ENCODE peak calls at places on chromosomes 1 and 21, in four cellular contexts. E, O, L and W are unnamed samples.

GRCh38 chr1:89724369-89725015 is 91.6 kb downstream of the LRRC8C start:
- DNase-seq in L (peak; percentile 68), O (peak; percentile 62), E (no peak), W (no peak)

GRCh38 chr1:107255469-107255868 is 114.6 kb downstream of the NTNG1 start:
- DNase-seq in O (no peak), E (no peak), L (no peak), W (no peak)

GRCh38 chr1:11568687-11569086 is 85.5 kb downstream of the FBXO2 start:
- DNase-seq in O (peak; percentile 56), L (no peak), E (no peak), W (no peak)

GRCh38 chr1:65002508-65003315 is 36.4 kb upstream of the JAK1 start:
- DNase-seq in L (peak; percentile 52), O (peak; percentile 79), E (peak; percentile 98), W (no peak)

GRCh38 chr21:34707876-34708325 is 39.1 kb downstream of the CLIC6 start:
- DNase-seq in E (peak; percentile 27), O (no peak), L (peak; percentile 90), W (peak; percentile 81)

GRCh38 chr1:223142795-223143759 is at the start of gene TLR5:
- DNase-seq in E (peak; percentile 93), L (peak; percentile 68), O (peak; percentile 71), W (peak; percentile 76)

GRCh38 chr1:238196516-238196915 is 305.8 kb upstream of the ZP4 start:
- DNase-seq in O (peak; percentile 56), L (no peak), E (no peak), W (no peak)

GRCh38 chr1:34372891-34373290 is 196.2 kb downstream of the C1orf94 start:
- DNase-seq in E (no peak), L (no peak), O (no peak), W (no peak)

GRCh38 chr21:39499156-39499555 is 47.4 kb downstream of the SH3BGR start:
- DNase-seq in L (no peak), E (no peak), O (no peak), W (no peak)

GRCh38 chr1:243849089-243850012 is 692 bp downstream of the AKT3 start:
- DNase-seq in O (peak; percentile 75), E (peak; percentile 87), L (peak; percentile 44), W (no peak)

GRCh38 chr1:230456478-230456877 is 30.3 kb upstream of the PGBD5 start:
- DNase-seq in E (no peak), L (no peak), O (no peak), W (no peak)

GRCh38 chr1:212208978-212209644 is 76.1 kb upstream of the PPP2R5A start:
- DNase-seq in L (no peak), E (no peak), O (no peak), W (no peak)

GRCh38 chr1:153541641-153542569 is 1.2 kb upstream of the S100A5 start:
- DNase-seq in E (peak; percentile 61), O (no peak), L (no peak), W (no peak)

GRCh38 chr1:177228721-177229088 is 57.9 kb downstream of the BRINP2 start:
- DNase-seq in E (no peak), L (no peak), O (peak; percentile 45), W (no peak)

GRCh38 chr21:43720539-43721224 is 1.8 kb downstream of the PDXK start:
- DNase-seq in E (no peak), O (no peak), L (no peak), W (no peak)
- H3K4me3 ChIP-seq in E (peak overlapping the region; percentile 76), O (peak overlapping the region; percentile 88), L (peak overlapping the region; percentile 86), W (no peak overlapping the region)

GRCh38 chr1:45846931-45847330 is 43.5 kb downstream of the MAST2 start:
- DNase-seq in E (no peak), O (peak; percentile 74), L (no peak), W (no peak)
- H3K4me3 ChIP-seq in E (no peak overlapping the region), O (no peak overlapping the region), L (no peak overlapping the region), W (no peak overlapping the region)

GRCh38 chr1:205436776-205437485 is 15.1 kb upstream of the LEMD1 start:
- DNase-seq in E (peak; percentile 33), O (no peak), L (peak; percentile 13), W (peak; percentile 21)

GRCh38 chr1:205432116-205432515 is 10.3 kb upstream of the LEMD1 start:
- DNase-seq in L (no peak), O (no peak), E (no peak), W (no peak)

GRCh38 chr1:205435904-205436573 is 14.2 kb upstream of the LEMD1 start:
- DNase-seq in L (no peak), E (no peak), O (no peak), W (no peak)

GRCh38 chr1:205437570-205437969 is 15.7 kb upstream of the LEMD1 start:
- DNase-seq in O (no peak), L (no peak), E (peak; percentile 7), W (no peak)

GRCh38 chr1:205434738-205435137 is 12.9 kb upstream of the LEMD1 start:
- DNase-seq in O (no peak), L (no peak), E (no peak), W (no peak)
- H3K4me3 ChIP-seq in O (no peak overlapping the region), L (no peak overlapping the region), E (no peak overlapping the region), W (no peak overlapping the region)

GRCh38 chr1:32755810-32756159 is 53.2 kb upstream of the SYNC start:
- DNase-seq in O (no peak), L (no peak), E (no peak), W (no peak)
- H3K4me3 ChIP-seq in O (no peak overlapping the region), L (no peak overlapping the region), E (no peak overlapping the region), W (no peak overlapping the region)

GRCh38 chr1:18901147-18901951 is 1.0 kb downstream of the ALDH4A1 start:
- DNase-seq in O (no peak), L (no peak), E (no peak), W (no peak)
- H3K4me3 ChIP-seq in O (peak overlapping the region; percentile 84), L (peak overlapping the region; percentile 79), E (peak overlapping the region; percentile 87), W (peak overlapping the region; percentile 81)

GRCh38 chr21:42063206-42063577 is 7.9 kb upstream of the UMODL1 start:
- DNase-seq in E (no peak), O (no peak), L (peak; percentile 74), W (no peak)
- H3K4me3 ChIP-seq in E (no peak overlapping the region), O (no peak overlapping the region), L (peak overlapping the region; percentile 73), W (peak overlapping the region; percentile 65)